ENCODE peak calls at places on chromosomes 6 and 20, in four cellular contexts. P, B, M and F are unnamed samples.

GRCh38 chr6:142773859-142774258 is 171.1 kb downstream of the HIVEP2 start:
- DNase-seq in P (no peak), B (no peak), M (no peak), F (no peak)

GRCh38 chr6:45566882-45567281 is 189.1 kb upstream of the SUPT3H start:
- DNase-seq in P (no peak), B (peak; percentile 31), M (no peak), F (no peak)

GRCh38 chr6:83615025-83615999 is 93.6 kb downstream of the SNAP91 start:
- DNase-seq in P (peak; percentile 34), B (peak; percentile 43), M (no peak), F (no peak)

GRCh38 chr6:151291145-151292055 is 51.6 kb downstream of the AKAP12 start:
- DNase-seq in P (no peak), B (peak; percentile 94), M (no peak), F (no peak)

GRCh38 chr20:50744143-50744792 is 12.9 kb downstream of the PARD6B start:
- DNase-seq in P (no peak), B (peak; percentile 91), M (peak; percentile 65), F (no peak)

GRCh38 chr6:4942673-4943009 is 61.2 kb downstream of the RPP40 start:
- DNase-seq in P (no peak), B (no peak), M (no peak), F (no peak)

GRCh38 chr6:170045981-170046667 is 244.8 kb downstream of the DLL1 start:
- DNase-seq in P (no peak), B (no peak), M (no peak), F (no peak)

GRCh38 chr20:18180815-18181214 is 43.2 kb downstream of the KAT14 start:
- DNase-seq in P (no peak), B (no peak), M (no peak), F (no peak)

GRCh38 chr20:51447097-51447764 is 95.3 kb downstream of the NFATC2 start:
- DNase-seq in P (no peak), B (peak; percentile 98), M (no peak), F (no peak)

GRCh38 chr20:17533396-17533795 is 2.2 kb upstream of the BFSP1 start:
- DNase-seq in P (no peak), B (peak; percentile 64), M (peak; percentile 68), F (no peak)

GRCh38 chr6:151847064-151847463 is 39.6 kb downstream of the ESR1 start:
- DNase-seq in P (no peak), B (peak; percentile 70), M (no peak), F (no peak)

GRCh38 chr6:81697564-81697963 is 54.9 kb downstream of the TENT5A start:
- DNase-seq in P (no peak), B (peak; percentile 41), M (no peak), F (no peak)

GRCh38 chr6:108492131-108492766 is 68.5 kb upstream of the FOXO3 start:
- DNase-seq in P (peak; percentile 38), B (peak; percentile 75), M (peak; percentile 9), F (no peak)

GRCh38 chr20:20303742-20304141 is 64.2 kb upstream of the INSM1 start:
- DNase-seq in P (no peak), B (no peak), M (no peak), F (no peak)

GRCh38 chr6:13239530-13240455 is 88.5 kb downstream of the TBC1D7 start:
- DNase-seq in P (no peak), B (no peak), M (no peak), F (no peak)

GRCh38 chr20:3000852-3001523 is 42.4 kb upstream of the GNRH2 start:
- DNase-seq in P (peak; percentile 53), B (peak; percentile 85), M (no peak), F (no peak)

GRCh38 chr6:162785632-162786242 is 58.0 kb downstream of the PACRG start:
- DNase-seq in P (no peak), B (no peak), M (no peak), F (no peak)

GRCh38 chr20:17511401-17511800 is 19.8 kb downstream of the BFSP1 start:
- DNase-seq in P (no peak), B (no peak), M (no peak), F (peak; percentile 39)

GRCh38 chr20:24138951-24139350 is 150.4 kb upstream of the GGTLC1 start:
- DNase-seq in P (no peak), B (no peak), M (no peak), F (no peak)

GRCh38 chr20:32031007-32031958 is 20.8 kb upstream of the HCK start:
- DNase-seq in P (peak; percentile 68), B (peak; percentile 84), M (peak; percentile 96), F (peak; percentile 46)

GRCh38 chr20:54340206-54340605 is 132.3 kb downstream of the PFDN4 start:
- DNase-seq in P (no peak), B (peak; percentile 34), M (no peak), F (no peak)

GRCh38 chr6:32685603-32686002 is 19.1 kb upstream of the HLA-DQB1 start:
- DNase-seq in P (peak; percentile 61), B (no peak), M (no peak), F (no peak)

GRCh38 chr6:110446405-110446804 is 30.0 kb downstream of the SLC22A16 start:
- DNase-seq in P (no peak), B (no peak), M (no peak), F (no peak)

GRCh38 chr6:37145443-37145842 is 24.5 kb upstream of the PIM1 start:
- DNase-seq in P (no peak), B (no peak), M (no peak), F (no peak)

GRCh38 chr20:22805219-22805618 is 220.8 kb upstream of the FOXA2 start:
- DNase-seq in P (no peak), B (peak; percentile 59), M (no peak), F (no peak)

GRCh38 chr6:10402648-10403311 is 12.1 kb downstream of the TFAP2A start:
- DNase-seq in P (no peak), B (no peak), M (no peak), F (no peak)

GRCh38 chr6:10403385-10404106 is 11.3 kb downstream of the TFAP2A start:
- DNase-seq in P (no peak), B (peak; percentile 92), M (no peak), F (no peak)

GRCh38 chr6:10406556-10406955 is 8.3 kb downstream of the TFAP2A start:
- DNase-seq in P (no peak), B (no peak), M (no peak), F (no peak)

GRCh38 chr6:10404799-10405524 is 9.9 kb downstream of the TFAP2A start:
- DNase-seq in P (no peak), B (no peak), M (no peak), F (no peak)

GRCh38 chr6:10404107-10404798 is 10.6 kb downstream of the TFAP2A start:
- DNase-seq in P (peak; percentile 97), B (peak; percentile 94), M (peak; percentile 100), F (peak; percentile 75)
- TF ChIP-seq CTCF in P (peak; percentile 68), B (peak; percentile 58), M (peak; percentile 90), F (no peak)

GRCh38 chr20:208937-209566 is 18.0 kb upstream of the DEFB129 start:
- DNase-seq in P (peak; percentile 40), B (peak; percentile 80), M (no peak), F (no peak)
- TF ChIP-seq CTCF in P (peak; percentile 43), B (peak; percentile 71), M (peak; percentile 61), F (peak; percentile 36)

GRCh38 chr20:48906221-48906877 is 15.2 kb upstream of the ARFGEF2 start:
- DNase-seq in P (no peak), B (no peak), M (no peak), F (no peak)
- TF ChIP-seq CTCF in P (no peak), B (no peak), M (no peak), F (no peak)

GRCh38 chr20:57570898-57571297 is 10.0 kb downstream of the PCK1 start:
- DNase-seq in P (no peak), B (no peak), M (no peak), F (no peak)

GRCh38 chr20:57576002-57576401 is 15.1 kb downstream of the PCK1 start:
- DNase-seq in P (no peak), B (no peak), M (no peak), F (no peak)

GRCh38 chr20:57573176-57573575 is 12.3 kb downstream of the PCK1 start:
- DNase-seq in P (no peak), B (no peak), M (no peak), F (no peak)

GRCh38 chr20:57574954-57575353 is 14.0 kb downstream of the PCK1 start:
- DNase-seq in P (no peak), B (no peak), M (no peak), F (no peak)

DNA sequence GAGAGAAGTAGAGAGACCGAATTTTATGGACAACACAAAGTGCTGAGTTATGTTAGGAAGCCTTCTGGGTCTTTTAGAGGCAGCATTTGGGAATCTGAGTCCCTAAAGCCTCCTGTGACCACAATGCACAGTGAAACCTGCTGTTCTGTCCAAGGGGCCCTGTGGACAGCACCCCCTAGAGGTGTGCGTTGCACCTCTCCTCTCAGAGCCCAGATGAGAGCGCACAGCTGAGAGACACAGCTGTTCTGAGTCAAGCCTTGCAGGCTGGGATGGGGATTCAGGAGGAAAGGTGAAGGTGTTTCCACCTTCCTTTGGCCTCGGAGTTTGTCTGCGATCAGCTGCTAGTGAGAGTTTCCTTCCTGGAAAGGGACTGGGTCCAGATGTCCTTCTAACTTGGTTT is 13.0 kb downstream of the PCK1 start:
- DNase-seq in P (no peak), B (no peak), M (no peak), F (no peak)
- TF ChIP-seq CTCF in P (peak; percentile 3), B (no peak), M (peak; percentile 54), F (no peak)

GRCh38 chr6:156650896-156651295 is 126.3 kb upstream of the ARID1B start:
- DNase-seq in P (no peak), B (no peak), M (no peak), F (no peak)
- TF ChIP-seq CTCF in P (no peak), B (no peak), M (no peak), F (no peak)

GRCh38 chr20:57474816-57475215 is 50.1 kb downstream of the CTCFL start:
- DNase-seq in P (no peak), B (no peak), M (no peak), F (no peak)

GRCh38 chr20:57475388-57476072 is 49.4 kb downstream of the CTCFL start:
- DNase-seq in P (no peak), B (no peak), M (no peak), F (no peak)

GRCh38 chr20:57471496-57472210 is 53.3 kb downstream of the CTCFL start:
- DNase-seq in P (no peak), B (no peak), M (no peak), F (no peak)

GRCh38 chr20:57474191-57474590 is 50.7 kb downstream of the CTCFL start:
- DNase-seq in P (no peak), B (no peak), M (no peak), F (no peak)

DNA sequence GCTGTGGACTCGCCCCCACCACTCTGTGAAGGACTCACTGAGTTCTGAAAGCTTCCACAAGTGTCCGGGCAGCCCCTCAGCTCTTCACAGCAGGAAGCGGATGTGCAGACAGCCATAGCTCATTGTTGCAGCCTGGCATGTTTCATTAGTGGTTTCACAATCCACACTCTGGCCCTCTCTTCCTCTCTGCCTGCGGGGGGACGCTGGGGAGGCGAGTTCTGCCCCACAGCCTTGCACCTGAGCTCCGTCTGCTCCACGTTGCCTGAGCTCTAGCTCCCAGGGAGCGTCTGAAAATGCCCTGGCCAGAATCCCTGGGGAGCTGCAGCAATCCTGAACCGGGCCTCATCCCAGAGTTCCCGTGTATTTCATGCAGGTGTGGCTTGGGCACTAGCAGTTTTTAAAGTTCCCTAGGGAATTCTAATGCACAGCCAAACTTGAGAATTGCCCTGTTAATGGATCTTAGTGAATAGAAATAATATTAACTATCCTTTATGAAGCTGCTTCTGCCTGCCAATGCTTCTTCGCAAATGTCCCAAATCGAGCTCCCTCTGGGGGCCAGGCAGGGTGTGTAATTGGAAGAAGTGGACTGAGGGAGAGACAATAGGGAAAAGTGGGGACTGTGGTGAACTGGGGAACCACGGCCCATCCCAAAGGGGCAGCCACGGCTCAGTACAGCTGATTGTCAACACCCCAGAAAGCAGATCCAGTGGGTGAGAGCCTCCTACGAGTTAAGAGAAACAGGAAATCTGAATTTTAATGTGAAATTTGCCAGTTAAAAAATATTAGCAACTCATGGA is 51.5 kb downstream of the CTCFL start:
- DNase-seq in P (peak; percentile 73), B (no peak), M (no peak), F (peak; percentile 44)
- TF ChIP-seq CTCF in P (peak; percentile 7), B (no peak), M (no peak), F (no peak)